ENCODE peak calls at places on chromosomes 11 and 22, in four cellular contexts. One of them, this sample, is unnamed.
A peak's percentile ranks its signal among the peaks of the same experiment; 100 is the strongest.

GRCh38 chr22:49760630-49761571 is 66.8 kb downstream of the BRD1 start:
- DNase-seq in endothelial cell of umbilical vein: no peak
- DNase-seq in GM12878: peak; percentile 64
- DNase-seq in K562: no peak
- DNase-seq in this sample: no peak

GRCh38 chr11:44403176-44403575 is 93.2 kb upstream of the ALX4 start:
- DNase-seq in K562: no peak
- DNase-seq in GM12878: no peak
- DNase-seq in endothelial cell of umbilical vein: no peak
- DNase-seq in this sample: no peak

GRCh38 chr11:15830730-15831443 is 525.5 kb downstream of the SOX6 start:
- DNase-seq in endothelial cell of umbilical vein: peak; percentile 43
- DNase-seq in K562: no peak
- DNase-seq in GM12878: no peak
- DNase-seq in this sample: no peak

GRCh38 chr11:130580372-130580771 is 131.9 kb downstream of the ADAMTS15 start:
- DNase-seq in endothelial cell of umbilical vein: peak; percentile 61
- DNase-seq in K562: no peak
- DNase-seq in GM12878: no peak
- DNase-seq in this sample: no peak

GRCh38 chr11:125378596-125378995 is 117.5 kb downstream of the FEZ1 start:
- DNase-seq in endothelial cell of umbilical vein: no peak
- DNase-seq in K562: no peak
- DNase-seq in GM12878: no peak
- DNase-seq in this sample: no peak

GRCh38 chr11:48052183-48053040 is 72.1 kb downstream of the PTPRJ start:
- DNase-seq in endothelial cell of umbilical vein: peak; percentile 19
- DNase-seq in K562: no peak
- DNase-seq in GM12878: no peak
- DNase-seq in this sample: no peak

GRCh38 chr22:38204784-38205183 is 3.0 kb downstream of the MAFF start:
- DNase-seq in K562: no peak
- DNase-seq in endothelial cell of umbilical vein: no peak
- DNase-seq in GM12878: peak; percentile 58
- DNase-seq in this sample: no peak

GRCh38 chr11:92843455-92843854 is 126.0 kb upstream of the MTNR1B start:
- DNase-seq in endothelial cell of umbilical vein: no peak
- DNase-seq in K562: no peak
- DNase-seq in GM12878: no peak
- DNase-seq in this sample: no peak

GRCh38 chr11:83702795-83703194 is 416.6 kb upstream of the CCDC90B start:
- DNase-seq in GM12878: no peak
- DNase-seq in K562: no peak
- DNase-seq in endothelial cell of umbilical vein: no peak
- DNase-seq in this sample: no peak

GRCh38 chr11:83711035-83711630 is 425.0 kb upstream of the CCDC90B start:
- DNase-seq in K562: no peak
- DNase-seq in endothelial cell of umbilical vein: no peak
- DNase-seq in GM12878: no peak
- DNase-seq in this sample: peak; percentile 75

GRCh38 chr11:83709434-83709833 is 423.3 kb upstream of the CCDC90B start:
- DNase-seq in K562: no peak
- DNase-seq in endothelial cell of umbilical vein: no peak
- DNase-seq in GM12878: no peak
- DNase-seq in this sample: no peak

GRCh38 chr11:83706581-83706980 is 420.4 kb upstream of the CCDC90B start:
- DNase-seq in GM12878: no peak
- DNase-seq in endothelial cell of umbilical vein: no peak
- DNase-seq in K562: no peak
- DNase-seq in this sample: no peak
- H2AFZ ChIP-seq in GM12878: no peak overlapping the region
- H2AFZ ChIP-seq in endothelial cell of umbilical vein: no peak overlapping the region
- H2AFZ ChIP-seq in K562: no peak overlapping the region
- H2AFZ ChIP-seq in this sample: no peak overlapping the region

DNA sequence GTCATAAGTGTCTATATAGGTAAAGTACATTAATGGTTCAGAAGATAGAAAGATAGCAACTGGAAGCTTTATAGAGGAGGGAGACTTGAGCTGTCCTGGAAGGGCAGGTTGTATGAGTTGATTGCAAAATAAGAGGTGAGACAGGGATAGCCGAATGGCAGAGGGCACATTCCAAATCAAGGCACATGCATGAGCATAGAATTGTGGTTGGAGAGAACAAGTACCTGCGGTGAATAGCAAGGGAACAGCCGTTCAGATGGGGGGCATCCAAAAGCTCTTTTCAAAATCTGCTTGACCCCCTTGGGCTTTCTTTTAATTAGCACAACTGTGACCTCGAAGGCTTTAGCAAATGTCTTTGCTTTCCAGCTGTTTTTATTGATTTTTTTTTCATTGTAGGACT is 473.0 kb upstream of the CCDC90B start:
- DNase-seq in GM12878: no peak
- DNase-seq in K562: no peak
- DNase-seq in endothelial cell of umbilical vein: no peak
- DNase-seq in this sample: no peak
- TF ChIP-seq MYC in GM12878: no peak
- TF ChIP-seq MYC in K562: no peak
- TF ChIP-seq MYC in endothelial cell of umbilical vein: no peak
- TF ChIP-seq MYC in this sample: no peak

GRCh38 chr11:99098258-99098657 is 77.5 kb downstream of the CNTN5 start:
- DNase-seq in endothelial cell of umbilical vein: no peak
- DNase-seq in K562: no peak
- DNase-seq in GM12878: no peak
- DNase-seq in this sample: no peak
- H2AFZ ChIP-seq in endothelial cell of umbilical vein: no peak overlapping the region
- H2AFZ ChIP-seq in K562: no peak overlapping the region
- H2AFZ ChIP-seq in GM12878: no peak overlapping the region
- H2AFZ ChIP-seq in this sample: no peak overlapping the region

GRCh38 chr22:20008221-20008995 is 8.2 kb downstream of the ARVCF start:
- DNase-seq in endothelial cell of umbilical vein: no peak
- DNase-seq in K562: peak; percentile 54
- DNase-seq in GM12878: no peak
- DNase-seq in this sample: no peak
- TF ChIP-seq MYC in endothelial cell of umbilical vein: no peak
- TF ChIP-seq MYC in K562: peak; percentile 52
- TF ChIP-seq MYC in GM12878: no peak
- TF ChIP-seq MYC in this sample: no peak

GRCh38 chr11:14644396-14645246 is 1.0 kb downstream of the PDE3B start:
- DNase-seq in K562: no peak
- DNase-seq in endothelial cell of umbilical vein: peak; percentile 38
- DNase-seq in GM12878: no peak
- DNase-seq in this sample: peak; percentile 45
- H2AFZ ChIP-seq in K562: peak overlapping the region; percentile 75
- H2AFZ ChIP-seq in endothelial cell of umbilical vein: peak overlapping the region; percentile 99
- H2AFZ ChIP-seq in GM12878: peak overlapping the region; percentile 62
- H2AFZ ChIP-seq in this sample: no peak overlapping the region

GRCh38 chr11:115642660-115643059 is 138.4 kb upstream of the CADM1 start:
- DNase-seq in GM12878: no peak
- DNase-seq in endothelial cell of umbilical vein: no peak
- DNase-seq in K562: no peak
- DNase-seq in this sample: no peak

GRCh38 chr11:115643491-115643995 is 139.3 kb upstream of the CADM1 start:
- DNase-seq in GM12878: no peak
- DNase-seq in endothelial cell of umbilical vein: no peak
- DNase-seq in K562: no peak
- DNase-seq in this sample: no peak

GRCh38 chr11:115644846-115645245 is 140.6 kb upstream of the CADM1 start:
- DNase-seq in K562: no peak
- DNase-seq in GM12878: no peak
- DNase-seq in endothelial cell of umbilical vein: no peak
- DNase-seq in this sample: no peak

GRCh38 chr11:115645631-115646271 is 141.5 kb upstream of the CADM1 start:
- DNase-seq in endothelial cell of umbilical vein: no peak
- DNase-seq in K562: peak; percentile 50
- DNase-seq in GM12878: no peak
- DNase-seq in this sample: no peak
- TF ChIP-seq MYC in endothelial cell of umbilical vein: no peak
- TF ChIP-seq MYC in K562: no peak
- TF ChIP-seq MYC in GM12878: no peak
- TF ChIP-seq MYC in this sample: no peak

This sample was measured in HepG2.